ENCODE peak calls at places on chromosomes 16 and 17, in five cellular contexts. S, N, F, R and B are unnamed samples.

GRCh38 chr17:82985973-82986372 is 93.4 kb upstream of the METRNL start:
- DNase-seq in S (peak; percentile 23), N (peak; percentile 46), R (peak; percentile 18), F (no peak), B (no peak)

GRCh38 chr16:56929639-56930038 is 2.3 kb upstream of the HERPUD1 start:
- DNase-seq in S (no peak), F (no peak), R (no peak), N (no peak), B (no peak)

GRCh38 chr16:75377971-75378386 is 55.3 kb downstream of the CFDP1 start:
- DNase-seq in N (no peak), F (no peak), S (peak; percentile 98), R (peak; percentile 98), B (no peak)

GRCh38 chr17:75900691-75901533 is 3.8 kb downstream of the MRPL38 start:
- DNase-seq in S (no peak), F (no peak), R (no peak), N (no peak), B (no peak)

GRCh38 chr17:57530508-57530907 is 214.6 kb downstream of the CCDC182 start:
- DNase-seq in F (no peak), N (no peak), R (no peak), S (no peak), B (peak; percentile 13)

GRCh38 chr17:36144014-36144413 is 32.4 kb downstream of the TBC1D3B start:
- DNase-seq in R (no peak), N (no peak), F (no peak), S (no peak), B (no peak)

GRCh38 chr16:28543072-28543471 is 4.3 kb upstream of the NUPR1 start:
- DNase-seq in S (no peak), F (peak; percentile 81), N (no peak), R (no peak), B (no peak)

GRCh38 chr16:50279142-50279865 is 13.0 kb downstream of the ADCY7 start:
- DNase-seq in N (no peak), S (no peak), F (peak; percentile 97), R (no peak), B (no peak)

GRCh38 chr17:3935140-3935542 is 18.9 kb upstream of the P2RX1 start:
- DNase-seq in R (peak; percentile 85), F (no peak), N (no peak), S (peak; percentile 37), B (peak; percentile 8)

GRCh38 chr16:2915196-2915929 is 3.6 kb downstream of the FLYWCH1 start:
- DNase-seq in R (no peak), N (no peak), S (peak; percentile 14), F (no peak), B (no peak)

GRCh38 chr17:68015081-68015723 is 18.9 kb upstream of the C17orf58 start:
- DNase-seq in F (no peak), S (no peak), N (no peak), R (no peak), B (no peak)

GRCh38 chr16:84834403-84834772 is 14.6 kb downstream of the CRISPLD2 start:
- DNase-seq in S (peak; percentile 25), R (peak; percentile 61), F (no peak), N (no peak), B (no peak)

GRCh38 chr16:79372504-79373184 is 227.9 kb downstream of the MAF start:
- DNase-seq in R (peak; percentile 7), N (no peak), F (no peak), S (peak; percentile 73), B (no peak)